ENCODE peak calls at places on chromosomes 3 and 15, in seven cellular contexts. One of them, this sample, is unnamed.

GRCh38 chr3:195403244-195403643 is 39.6 kb downstream of the ACAP2 start:
- DNase-seq in COR-L47: no peak
- DNase-seq in activated T-helper 1 cell treated with anti-CD3 and anti-CD28 coated beads, Interleukin-12 subunit alpha, Interleukin-12 subunit beta, Interleukin-2, Interleukin-4 antibody, amounts not matched to agents 30 ng/mL and 10 ng/mL and 1 ng/mL, durations not matched to agents 14 hours and 24 hours and 36 hours: no peak
- DNase-seq in B cell: no peak
- DNase-seq in stimulated activated CD8-positive, alpha-beta memory T cell treated with anti-CD3 and anti-CD28 coated beads, Interleukin-15, amount 100 ng/mL, for 24 hours: no peak
- DNase-seq in NCI-H1694 treated with DMSO at 0.1 percent for 48 hours: no peak
- DNase-seq in GM04504: no peak
- DNase-seq in this sample: no peak

GRCh38 chr3:14540821-14541385 is 761 bp upstream of the GRIP2 start:
- DNase-seq in GM04504: no peak
- DNase-seq in stimulated activated CD8-positive, alpha-beta memory T cell treated with anti-CD3 and anti-CD28 coated beads, Interleukin-15, amount 100 ng/mL, for 24 hours: no peak
- DNase-seq in NCI-H1694 treated with DMSO at 0.1 percent for 48 hours: no peak
- DNase-seq in B cell: no peak
- DNase-seq in COR-L47: no peak
- DNase-seq in activated T-helper 1 cell treated with anti-CD3 and anti-CD28 coated beads, Interleukin-12 subunit alpha, Interleukin-12 subunit beta, Interleukin-2, Interleukin-4 antibody, amounts not matched to agents 30 ng/mL and 10 ng/mL and 1 ng/mL, durations not matched to agents 14 hours and 24 hours and 36 hours: no peak
- DNase-seq in this sample: no peak

GRCh38 chr3:60579734-60580133 is 671.5 kb downstream of the FHIT start:
- DNase-seq in COR-L47: no peak
- DNase-seq in activated T-helper 1 cell treated with anti-CD3 and anti-CD28 coated beads, Interleukin-12 subunit alpha, Interleukin-12 subunit beta, Interleukin-2, Interleukin-4 antibody, amounts not matched to agents 30 ng/mL and 10 ng/mL and 1 ng/mL, durations not matched to agents 14 hours and 24 hours and 36 hours: no peak
- DNase-seq in B cell: no peak
- DNase-seq in GM04504: peak
- DNase-seq in stimulated activated CD8-positive, alpha-beta memory T cell treated with anti-CD3 and anti-CD28 coated beads, Interleukin-15, amount 100 ng/mL, for 24 hours: no peak
- DNase-seq in NCI-H1694 treated with DMSO at 0.1 percent for 48 hours: no peak
- DNase-seq in this sample: peak

GRCh38 chr15:66483131-66483566 is 14.4 kb downstream of the SNAPC5 start:
- DNase-seq in B cell: no peak
- DNase-seq in GM04504: no peak
- DNase-seq in stimulated activated CD8-positive, alpha-beta memory T cell treated with anti-CD3 and anti-CD28 coated beads, Interleukin-15, amount 100 ng/mL, for 24 hours: no peak
- DNase-seq in COR-L47: no peak
- DNase-seq in activated T-helper 1 cell treated with anti-CD3 and anti-CD28 coated beads, Interleukin-12 subunit alpha, Interleukin-12 subunit beta, Interleukin-2, Interleukin-4 antibody, amounts not matched to agents 30 ng/mL and 10 ng/mL and 1 ng/mL, durations not matched to agents 14 hours and 24 hours and 36 hours: no peak
- DNase-seq in NCI-H1694 treated with DMSO at 0.1 percent for 48 hours: peak
- DNase-seq in this sample: peak

GRCh38 chr3:68288050-68288449 is 633.6 kb upstream of the SUCLG2 start:
- DNase-seq in B cell: no peak
- DNase-seq in stimulated activated CD8-positive, alpha-beta memory T cell treated with anti-CD3 and anti-CD28 coated beads, Interleukin-15, amount 100 ng/mL, for 24 hours: no peak
- DNase-seq in GM04504: no peak
- DNase-seq in COR-L47: no peak
- DNase-seq in activated T-helper 1 cell treated with anti-CD3 and anti-CD28 coated beads, Interleukin-12 subunit alpha, Interleukin-12 subunit beta, Interleukin-2, Interleukin-4 antibody, amounts not matched to agents 30 ng/mL and 10 ng/mL and 1 ng/mL, durations not matched to agents 14 hours and 24 hours and 36 hours: no peak
- DNase-seq in NCI-H1694 treated with DMSO at 0.1 percent for 48 hours: no peak
- DNase-seq in this sample: no peak

GRCh38 chr3:71726106-71726505 is 904 bp upstream of the EIF4E3 start:
- DNase-seq in stimulated activated CD8-positive, alpha-beta memory T cell treated with anti-CD3 and anti-CD28 coated beads, Interleukin-15, amount 100 ng/mL, for 24 hours: no peak
- DNase-seq in NCI-H1694 treated with DMSO at 0.1 percent for 48 hours: no peak
- DNase-seq in B cell: no peak
- DNase-seq in COR-L47: no peak
- DNase-seq in activated T-helper 1 cell treated with anti-CD3 and anti-CD28 coated beads, Interleukin-12 subunit alpha, Interleukin-12 subunit beta, Interleukin-2, Interleukin-4 antibody, amounts not matched to agents 30 ng/mL and 10 ng/mL and 1 ng/mL, durations not matched to agents 14 hours and 24 hours and 36 hours: peak
- DNase-seq in GM04504: no peak
- DNase-seq in this sample: no peak

GRCh38 chr15:66641485-66642313 is 60.3 kb upstream of the SMAD6 start:
- DNase-seq in B cell: no peak
- DNase-seq in GM04504: no peak
- DNase-seq in COR-L47: no peak
- DNase-seq in stimulated activated CD8-positive, alpha-beta memory T cell treated with anti-CD3 and anti-CD28 coated beads, Interleukin-15, amount 100 ng/mL, for 24 hours: no peak
- DNase-seq in NCI-H1694 treated with DMSO at 0.1 percent for 48 hours: no peak
- DNase-seq in activated T-helper 1 cell treated with anti-CD3 and anti-CD28 coated beads, Interleukin-12 subunit alpha, Interleukin-12 subunit beta, Interleukin-2, Interleukin-4 antibody, amounts not matched to agents 30 ng/mL and 10 ng/mL and 1 ng/mL, durations not matched to agents 14 hours and 24 hours and 36 hours: no peak
- DNase-seq in this sample: no peak

GRCh38 chr3:169661567-169662214 is 1.8 kb downstream of the MECOM start:
- DNase-seq in stimulated activated CD8-positive, alpha-beta memory T cell treated with anti-CD3 and anti-CD28 coated beads, Interleukin-15, amount 100 ng/mL, for 24 hours: no peak
- DNase-seq in NCI-H1694 treated with DMSO at 0.1 percent for 48 hours: no peak
- DNase-seq in B cell: no peak
- DNase-seq in GM04504: no peak
- DNase-seq in COR-L47: peak
- DNase-seq in activated T-helper 1 cell treated with anti-CD3 and anti-CD28 coated beads, Interleukin-12 subunit alpha, Interleukin-12 subunit beta, Interleukin-2, Interleukin-4 antibody, amounts not matched to agents 30 ng/mL and 10 ng/mL and 1 ng/mL, durations not matched to agents 14 hours and 24 hours and 36 hours: no peak
- DNase-seq in this sample: peak

GRCh38 chr3:136535906-136536305 is 216.3 kb downstream of the STAG1 start:
- DNase-seq in GM04504: no peak
- DNase-seq in activated T-helper 1 cell treated with anti-CD3 and anti-CD28 coated beads, Interleukin-12 subunit alpha, Interleukin-12 subunit beta, Interleukin-2, Interleukin-4 antibody, amounts not matched to agents 30 ng/mL and 10 ng/mL and 1 ng/mL, durations not matched to agents 14 hours and 24 hours and 36 hours: no peak
- DNase-seq in B cell: no peak
- DNase-seq in stimulated activated CD8-positive, alpha-beta memory T cell treated with anti-CD3 and anti-CD28 coated beads, Interleukin-15, amount 100 ng/mL, for 24 hours: no peak
- DNase-seq in COR-L47: no peak
- DNase-seq in NCI-H1694 treated with DMSO at 0.1 percent for 48 hours: no peak
- DNase-seq in this sample: peak